ENCODE peak calls at places on chromosomes 1 and 21, in six cellular contexts. L, I, J, E, M and T are unnamed samples.

GRCh38 chr1:245046764-245047163 is 108.0 kb upstream of the KIF26B start:
- DNase-seq in L (peak; percentile 67), I (no peak), J (no peak), E (no peak), M (no peak), T (no peak)

GRCh38 chr1:49356594-49356993 is 579.9 kb upstream of the BEND5 start:
- DNase-seq in L (peak; percentile 52), I (no peak), J (no peak), E (no peak), M (no peak), T (no peak)

GRCh38 chr1:38166461-38166860 is 119.9 kb upstream of the POU3F1 start:
- DNase-seq in L (no peak), I (no peak), J (no peak), E (no peak), M (no peak), T (no peak)

GRCh38 chr1:223216482-223217205 is 73.6 kb upstream of the TLR5 start:
- DNase-seq in L (peak; percentile 24), I (no peak), J (no peak), E (no peak), M (no peak), T (no peak)

GRCh38 chr1:64822621-64823020 is 77.7 kb downstream of the RAVER2 start:
- DNase-seq in L (no peak), I (no peak), J (no peak), E (no peak), M (no peak), T (no peak)

GRCh38 chr1:21325231-21325718 is 35.0 kb upstream of the ECE1 start:
- DNase-seq in L (no peak), I (no peak), J (no peak), E (no peak), M (no peak), T (no peak)

GRCh38 chr1:228919919-228920318 is 184.6 kb downstream of the RHOU start:
- DNase-seq in L (no peak), I (no peak), J (no peak), E (no peak), M (no peak), T (no peak)

GRCh38 chr1:188782220-188782841 is 1695.3 kb downstream of the BRINP3 start:
- DNase-seq in L (peak; percentile 78), I (no peak), J (no peak), E (no peak), M (no peak), T (no peak)

GRCh38 chr1:8681317-8681650 is 136.2 kb downstream of the RERE start:
- DNase-seq in L (no peak), I (no peak), J (no peak), E (no peak), M (no peak), T (no peak)

GRCh38 chr1:74197255-74197654 is 721 bp downstream of the LRRIQ3 start:
- DNase-seq in L (no peak), I (no peak), J (no peak), E (no peak), M (no peak), T (no peak)
- H3K4me3 ChIP-seq in L (peak overlapping the region; percentile 93), I (peak overlapping the region; percentile 44), J (no peak overlapping the region), E (peak overlapping the region; percentile 58), M (peak overlapping the region; percentile 76), T (peak overlapping the region; percentile 70)

GRCh38 chr21:45822429-45823099 is 159.0 kb upstream of the COL6A1 start:
- DNase-seq in L (peak; percentile 79), I (no peak), J (no peak), E (no peak), M (no peak), T (no peak)
- H3K4me1 ChIP-seq in L (no peaks in the 10 kb centered on the region), I (no peaks in the 10 kb centered on the region), J (no peaks in the 10 kb centered on the region), E (no peaks in the 10 kb centered on the region), M (no peaks in the 10 kb centered on the region), T (no peaks in the 10 kb centered on the region)

GRCh38 chr1:149936076-149936991 is at the start of gene MTMR11:
- DNase-seq in L (peak; percentile 67), I (no peak), J (peak; percentile 63), E (no peak), M (peak; percentile 41), T (peak; percentile 78)
- H3K4me3 ChIP-seq in L (peak within 1 kb of the TSS; percentile 29), I (peak within 1 kb of the TSS; percentile 83), J (peak within 1 kb of the TSS; percentile 59), E (peak within 1 kb of the TSS; percentile 49), M (peak within 1 kb of the TSS; percentile 66), T (peak within 1 kb of the TSS; percentile 85)

DNA sequence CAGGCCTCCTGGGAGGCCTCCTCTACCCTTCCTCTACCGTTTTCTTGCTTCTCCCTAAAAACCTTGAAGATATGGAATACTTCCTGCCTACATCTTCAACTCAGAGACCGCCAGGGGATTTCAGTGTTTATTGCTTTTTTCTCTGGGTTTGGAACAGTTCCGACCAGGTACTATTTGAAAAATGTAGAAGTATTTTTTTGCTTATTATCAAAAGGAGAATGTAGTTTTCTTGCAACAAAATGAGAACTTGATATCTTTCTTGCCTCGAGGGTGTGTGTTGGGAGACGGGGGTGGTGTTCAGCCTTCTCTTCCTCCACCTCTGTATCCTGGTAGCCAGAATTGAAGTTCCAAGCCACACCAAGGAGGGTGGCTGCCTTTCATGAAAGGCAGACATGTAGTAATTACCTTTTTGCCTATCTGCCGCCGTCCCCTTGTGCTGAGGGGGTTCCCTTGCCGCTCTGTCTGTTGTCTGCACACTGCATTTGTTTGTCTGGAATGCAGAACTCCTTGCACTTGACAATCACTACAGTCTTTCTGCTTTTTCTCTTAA is 212.1 kb downstream of the PBX1 start:
- DNase-seq in L (no peak), I (no peak), J (no peak), E (no peak), M (no peak), T (no peak)
- H3K4me1 ChIP-seq in L (peaks cover 28% of the 10 kb centered on the region), I (peaks cover 11% of the 10 kb centered on the region), J (peaks cover 62% of the 10 kb centered on the region), E (peaks cover 58% of the 10 kb centered on the region), M (peaks cover 57% of the 10 kb centered on the region), T (peaks cover 82% of the 10 kb centered on the region)

DNA sequence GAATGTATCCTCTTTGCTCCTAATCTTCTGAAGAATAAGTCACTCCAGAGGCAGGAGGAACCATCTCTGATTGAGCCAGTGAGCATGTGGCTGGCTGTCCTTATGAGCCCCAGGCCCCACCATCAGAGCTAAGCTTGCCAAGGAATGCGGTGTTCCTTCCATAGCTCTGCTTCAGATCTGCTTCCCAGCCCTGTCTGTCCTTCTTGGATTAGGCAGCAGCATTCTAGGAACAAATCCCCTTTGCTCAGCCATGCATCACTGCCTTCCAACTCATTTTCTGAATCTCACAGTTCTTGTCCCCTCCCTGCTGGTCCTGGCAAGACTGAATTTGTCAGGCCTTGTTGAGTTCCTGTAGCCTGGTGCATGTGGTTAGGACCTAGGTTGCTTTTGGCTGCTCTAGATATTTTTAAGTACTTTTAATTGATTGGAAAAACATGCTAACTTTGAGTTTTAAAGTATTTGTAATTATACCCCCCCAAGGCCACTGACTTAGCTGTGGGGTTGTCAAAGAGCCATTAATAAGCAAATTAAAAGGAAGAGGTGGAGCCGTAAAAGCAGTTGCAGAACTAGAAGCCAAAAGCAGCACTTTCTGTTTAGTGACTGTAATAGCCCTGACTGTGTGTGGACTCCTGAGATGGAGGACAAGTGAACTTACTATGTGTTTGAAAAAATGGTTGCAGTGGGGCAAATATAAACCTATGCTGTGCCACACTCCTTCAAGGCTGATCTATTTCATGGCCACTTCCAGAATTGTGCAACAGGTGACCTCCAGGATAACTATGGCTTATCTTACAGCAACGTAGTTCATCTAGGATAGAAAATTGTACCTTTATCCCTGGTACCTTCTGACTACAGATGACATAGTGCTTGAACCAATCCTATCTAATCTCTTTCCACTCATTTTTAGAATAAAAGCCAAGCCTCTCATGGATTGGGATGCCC is 61.3 kb upstream of the BACH1 start:
- DNase-seq in L (no peak), I (peak; percentile 53), J (no peak), E (no peak), M (peak; percentile 22), T (no peak)
- H3K4me3 ChIP-seq in L (no peak overlapping the region), I (no peak overlapping the region), J (no peak overlapping the region), E (no peak overlapping the region), M (no peak overlapping the region), T (no peak overlapping the region)

GRCh38 chr1:220768127-220768601 is 18.5 kb upstream of the MTARC1 start:
- DNase-seq in L (no peak), I (no peak), J (no peak), E (no peak), M (no peak), T (no peak)
- H3K4me1 ChIP-seq in L (no peaks in the 10 kb centered on the region), I (no peaks in the 10 kb centered on the region), J (no peaks in the 10 kb centered on the region), E (peaks cover 10% of the 10 kb centered on the region), M (no peaks in the 10 kb centered on the region), T (peaks cover 3% of the 10 kb centered on the region)

DNA sequence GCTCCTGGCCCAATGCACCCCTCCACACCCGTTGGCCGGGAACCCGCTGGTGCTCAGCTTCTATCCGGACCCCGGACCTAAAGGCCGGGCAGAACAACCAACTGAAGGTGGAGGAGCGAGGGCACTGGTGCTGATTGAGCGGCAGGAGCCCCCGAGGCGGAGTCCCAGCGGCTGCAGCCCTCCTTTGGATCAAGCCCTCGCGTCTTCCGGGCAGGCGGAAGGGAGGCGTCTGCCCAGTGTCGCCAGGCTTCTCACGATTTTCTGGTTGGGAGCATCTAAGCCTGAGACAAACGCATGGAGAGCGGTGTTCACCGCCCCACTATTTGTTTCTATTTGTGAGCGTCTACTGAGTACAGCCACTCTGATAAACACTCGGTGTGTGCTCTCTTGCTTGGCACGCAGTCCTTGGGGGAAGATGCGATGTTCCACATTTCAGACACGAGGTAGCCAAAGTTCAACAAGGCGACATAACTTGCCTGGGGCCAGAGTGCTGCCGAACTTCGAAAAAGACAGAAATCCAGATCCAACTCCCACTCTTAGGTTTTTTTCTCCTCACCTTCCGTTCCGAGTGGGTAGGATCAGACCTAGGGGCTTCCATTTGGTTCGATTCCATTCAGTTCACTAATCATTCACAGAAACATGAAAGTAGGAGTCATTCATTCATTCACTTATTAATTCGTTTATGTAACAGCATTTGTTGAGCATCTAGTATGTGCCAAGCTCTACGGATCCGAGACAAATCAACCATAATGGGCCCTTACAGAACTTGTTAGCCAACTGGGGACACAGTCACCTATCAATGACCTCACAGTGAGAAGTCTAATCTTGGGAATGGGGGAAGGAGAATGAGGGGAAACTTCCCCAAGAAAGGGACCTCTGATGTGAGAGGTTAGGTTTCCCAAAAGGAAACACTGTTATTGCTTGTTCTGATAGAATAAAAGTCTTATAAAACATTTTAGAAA is 4.9 kb upstream of the DMRTA2 start:
- DNase-seq in L (peak; percentile 82), I (no peak), J (no peak), E (no peak), M (no peak), T (no peak)
- H3K4me3 ChIP-seq in L (peak overlapping the region; percentile 59), I (no peak overlapping the region), J (no peak overlapping the region), E (no peak overlapping the region), M (no peak overlapping the region), T (no peak overlapping the region)

DNA sequence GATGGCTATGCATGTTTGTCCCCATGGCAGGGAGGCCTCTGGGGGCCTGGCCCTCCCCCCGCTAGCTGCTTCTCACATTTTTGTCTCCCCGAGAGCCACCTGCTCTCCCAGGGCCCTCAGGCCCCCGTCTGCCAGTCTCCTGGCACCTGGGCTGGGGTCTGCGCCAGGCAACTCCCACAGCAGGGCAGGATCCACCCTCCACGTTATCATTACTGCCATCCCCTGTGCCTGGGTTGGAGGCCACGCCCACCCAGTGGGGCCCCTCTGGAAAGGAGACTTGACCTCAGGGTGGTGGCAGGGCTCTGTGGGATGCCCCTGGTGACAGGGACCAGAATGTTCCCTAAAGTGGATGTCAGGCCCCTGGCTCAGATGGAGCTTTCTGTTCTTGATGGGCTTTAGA is 66.5 kb downstream of the SKI start:
- DNase-seq in L (no peak), I (no peak), J (no peak), E (no peak), M (no peak), T (no peak)
- H3K4me1 ChIP-seq in L (no peaks in the 10 kb centered on the region), I (no peaks in the 10 kb centered on the region), J (peaks cover 43% of the 10 kb centered on the region), E (peaks cover 68% of the 10 kb centered on the region), M (peaks cover 3% of the 10 kb centered on the region), T (peaks cover 81% of the 10 kb centered on the region)